ENCODE peak calls at places on chromosomes 1 and 21, in nine cellular contexts. I is right lobe of liver; X is stimulated activated CD8-positive, alpha-beta memory T cell treated with anti-CD3 and anti-CD28 coated beads, Interleukin-15, amount 100 ng/mL, for 24 hours; E is fibroblast of pulmonary artery; N is head of caudate nucleus; U is stimulated activated CD4-positive, alpha-beta T cell treated with anti-CD3 and anti-CD28 coated beads, Interleukin-1b, Interleukin-23, amount 100 ng/mL, for 1 hour; P is CD4-positive, alpha-beta T cell; K is neural crest cell; D is amniotic stem cell. Q is an unnamed sample.

GRCh38 chr1:53069265-53069662 is 7.3 kb downstream of the PODN start:
- DNase-seq in P (no peak), D (no peak), K (no peak), U (no peak), N (no peak), I (no peak), X (no peak), E (no peak), Q (no peak)

GRCh38 chr1:40658895-40659648 is 6.4 kb downstream of the RIMS3 start:
- DNase-seq in I (no peak), U (no peak), N (no peak), X (no peak), D (no peak), E (no peak), K (no peak), P (no peak), Q (no peak)

GRCh38 chr1:226938903-226939438 is 1.1 kb upstream of the COQ8A start:
- DNase-seq in E (peak), P (no peak), N (no peak), K (no peak), I (no peak), D (no peak), U (no peak), X (no peak), Q (peak)

GRCh38 chr21:45997495-45998275 is 16.1 kb downstream of the COL6A1 start:
- DNase-seq in X (no peak), P (no peak), N (no peak), K (no peak), E (no peak), D (no peak), I (peak), U (no peak), Q (no peak)

GRCh38 chr1:160206421-160207117 is 1.4 kb downstream of the PEA15 start:
- DNase-seq in I (no peak), N (no peak), U (no peak), P (no peak), X (no peak), E (peak), D (peak), K (no peak), Q (peak)

GRCh38 chr1:119040906-119041305 is 52.8 kb upstream of the TBX15 start:
- DNase-seq in N (no peak), D (no peak), P (no peak), K (no peak), E (peak), I (peak), U (no peak), X (no peak), Q (no peak)

GRCh38 chr1:147627435-147628110 is 42.8 kb downstream of the ACP6 start:
- DNase-seq in U (no peak), K (peak), P (peak), I (peak), E (peak), X (no peak), D (no peak), N (peak), Q (peak)

GRCh38 chr1:161013591-161014513 is 7.1 kb downstream of the F11R start:
- DNase-seq in E (peak), P (peak), K (no peak), I (peak), N (peak), U (peak), X (peak), D (no peak), Q (peak)

GRCh38 chr1:220217383-220217988 is 54.8 kb downstream of the RAB3GAP2 start:
- DNase-seq in D (no peak), I (no peak), U (no peak), E (no peak), X (no peak), P (no peak), K (no peak), N (no peak), Q (peak)

GRCh38 chr1:96236156-96236739 is 485.3 kb upstream of the PTBP2 start:
- DNase-seq in U (no peak), I (no peak), N (peak), X (no peak), K (peak), D (peak), E (peak), P (no peak), Q (peak)

GRCh38 chr1:162822391-162823200 is 32.1 kb downstream of the HSD17B7 start:
- DNase-seq in U (no peak), D (no peak), K (peak), I (peak), P (no peak), X (no peak), E (no peak), N (peak), Q (peak)

GRCh38 chr1:66022904-66023620 is 230.4 kb downstream of the PDE4B start:
- DNase-seq in U (no peak), X (no peak), E (peak), I (no peak), P (no peak), K (no peak), N (no peak), D (no peak), Q (peak)

GRCh38 chr1:80054129-80054528 is 1047.6 kb upstream of the ADGRL4 start:
- DNase-seq in P (no peak), I (no peak), X (no peak), E (peak), K (no peak), D (no peak), N (no peak), U (no peak), Q (peak)

GRCh38 chr1:234111458-234112142 is 207.1 kb downstream of the SLC35F3 start:
- DNase-seq in N (peak), I (peak), E (peak), U (no peak), K (peak), X (no peak), D (no peak), P (no peak), Q (peak)

GRCh38 chr1:150015733-150016132 is 5.2 kb upstream of the OTUD7B start:
- DNase-seq in I (no peak), N (no peak), K (no peak), P (no peak), X (no peak), U (no peak), D (no peak), E (no peak), Q (no peak)

Q was measured in mesenchymal stem cell.